ENCODE peak calls at places on chromosomes 6 and 20, in nine cellular contexts. One of them, this sample, is unnamed.
A peak's percentile ranks its signal among the peaks of the same experiment; 100 is the strongest.

GRCh38 chr20:32333181-32333987 is 24.7 kb upstream of the ASXL1 start:
- DNase-seq in GM23338: no peak
- DNase-seq in MM.1S: peak; percentile 70
- DNase-seq in OCI-LY7: no peak
- DNase-seq in GM23248: no peak
- DNase-seq in PC-3: no peak
- DNase-seq in neural progenitor cell: no peak
- DNase-seq in hepatocyte: no peak
- DNase-seq in SK-N-SH: no peak
- DNase-seq in this sample: no peak

GRCh38 chr6:118843685-118844390 is 50.1 kb upstream of the ASF1A start:
- DNase-seq in GM23338: no peak
- DNase-seq in MM.1S: no peak
- DNase-seq in OCI-LY7: no peak
- DNase-seq in GM23248: peak; percentile 32
- DNase-seq in PC-3: no peak
- DNase-seq in neural progenitor cell: no peak
- DNase-seq in hepatocyte: no peak
- DNase-seq in SK-N-SH: no peak
- DNase-seq in this sample: no peak

GRCh38 chr6:106591111-106591825 is 38.0 kb downstream of the RTN4IP1 start:
- DNase-seq in GM23338: no peak
- DNase-seq in MM.1S: no peak
- DNase-seq in OCI-LY7: no peak
- DNase-seq in GM23248: peak; percentile 89
- DNase-seq in PC-3: peak; percentile 77
- DNase-seq in neural progenitor cell: no peak
- DNase-seq in hepatocyte: no peak
- DNase-seq in SK-N-SH: no peak
- DNase-seq in this sample: no peak

GRCh38 chr20:33423141-33423834 is 20.3 kb downstream of the SNTA1 start:
- DNase-seq in GM23338: no peak
- DNase-seq in MM.1S: no peak
- DNase-seq in OCI-LY7: no peak
- DNase-seq in GM23248: peak; percentile 88
- DNase-seq in PC-3: peak; percentile 51
- DNase-seq in neural progenitor cell: no peak
- DNase-seq in hepatocyte: peak; percentile 56
- DNase-seq in SK-N-SH: no peak
- DNase-seq in this sample: no peak

GRCh38 chr20:40897177-40897700 is 131.4 kb upstream of the TOP1 start:
- DNase-seq in GM23338: no peak
- DNase-seq in MM.1S: no peak
- DNase-seq in OCI-LY7: no peak
- DNase-seq in GM23248: peak; percentile 66
- DNase-seq in PC-3: no peak
- DNase-seq in neural progenitor cell: no peak
- DNase-seq in hepatocyte: peak; percentile 19
- DNase-seq in SK-N-SH: peak; percentile 80
- DNase-seq in this sample: no peak

GRCh38 chr6:43247115-43247999 is 4.1 kb downstream of the TTBK1 start:
- DNase-seq in GM23338: peak; percentile 95
- DNase-seq in MM.1S: peak; percentile 84
- DNase-seq in OCI-LY7: peak; percentile 89
- DNase-seq in GM23248: peak; percentile 67
- DNase-seq in PC-3: peak; percentile 67
- DNase-seq in neural progenitor cell: peak; percentile 94
- DNase-seq in hepatocyte: peak; percentile 84
- DNase-seq in SK-N-SH: peak; percentile 96
- DNase-seq in this sample: peak; percentile 24

GRCh38 chr6:160188773-160189172 is 67.2 kb downstream of the SLC22A1 start:
- DNase-seq in GM23338: no peak
- DNase-seq in MM.1S: no peak
- DNase-seq in OCI-LY7: no peak
- DNase-seq in GM23248: peak; percentile 38
- DNase-seq in PC-3: peak; percentile 54
- DNase-seq in neural progenitor cell: no peak
- DNase-seq in hepatocyte: no peak
- DNase-seq in SK-N-SH: no peak
- DNase-seq in this sample: no peak

GRCh38 chr6:2944405-2945068 is 26.8 kb downstream of the SERPINB6 start:
- DNase-seq in GM23338: no peak
- DNase-seq in MM.1S: no peak
- DNase-seq in OCI-LY7: peak; percentile 24
- DNase-seq in GM23248: no peak
- DNase-seq in PC-3: no peak
- DNase-seq in neural progenitor cell: no peak
- DNase-seq in hepatocyte: no peak
- DNase-seq in SK-N-SH: no peak
- DNase-seq in this sample: no peak

GRCh38 chr6:20670750-20671149 is 136.5 kb downstream of the CDKAL1 start:
- DNase-seq in GM23338: no peak
- DNase-seq in MM.1S: no peak
- DNase-seq in OCI-LY7: no peak
- DNase-seq in GM23248: no peak
- DNase-seq in PC-3: no peak
- DNase-seq in neural progenitor cell: no peak
- DNase-seq in hepatocyte: no peak
- DNase-seq in SK-N-SH: no peak
- DNase-seq in this sample: no peak

GRCh38 chr6:15479761-15480160 is 183.1 kb downstream of the DTNBP1 start:
- DNase-seq in GM23338: no peak
- DNase-seq in MM.1S: no peak
- DNase-seq in OCI-LY7: no peak
- DNase-seq in GM23248: peak; percentile 75
- DNase-seq in PC-3: peak; percentile 90
- DNase-seq in neural progenitor cell: no peak
- DNase-seq in hepatocyte: no peak
- DNase-seq in SK-N-SH: no peak
- DNase-seq in this sample: no peak

GRCh38 chr6:133114973-133115372 is 126.2 kb upstream of the EYA4 start:
- DNase-seq in GM23338: no peak
- DNase-seq in MM.1S: no peak
- DNase-seq in OCI-LY7: no peak
- DNase-seq in GM23248: no peak
- DNase-seq in PC-3: no peak
- DNase-seq in neural progenitor cell: no peak
- DNase-seq in hepatocyte: no peak
- DNase-seq in SK-N-SH: no peak
- DNase-seq in this sample: no peak

DNA sequence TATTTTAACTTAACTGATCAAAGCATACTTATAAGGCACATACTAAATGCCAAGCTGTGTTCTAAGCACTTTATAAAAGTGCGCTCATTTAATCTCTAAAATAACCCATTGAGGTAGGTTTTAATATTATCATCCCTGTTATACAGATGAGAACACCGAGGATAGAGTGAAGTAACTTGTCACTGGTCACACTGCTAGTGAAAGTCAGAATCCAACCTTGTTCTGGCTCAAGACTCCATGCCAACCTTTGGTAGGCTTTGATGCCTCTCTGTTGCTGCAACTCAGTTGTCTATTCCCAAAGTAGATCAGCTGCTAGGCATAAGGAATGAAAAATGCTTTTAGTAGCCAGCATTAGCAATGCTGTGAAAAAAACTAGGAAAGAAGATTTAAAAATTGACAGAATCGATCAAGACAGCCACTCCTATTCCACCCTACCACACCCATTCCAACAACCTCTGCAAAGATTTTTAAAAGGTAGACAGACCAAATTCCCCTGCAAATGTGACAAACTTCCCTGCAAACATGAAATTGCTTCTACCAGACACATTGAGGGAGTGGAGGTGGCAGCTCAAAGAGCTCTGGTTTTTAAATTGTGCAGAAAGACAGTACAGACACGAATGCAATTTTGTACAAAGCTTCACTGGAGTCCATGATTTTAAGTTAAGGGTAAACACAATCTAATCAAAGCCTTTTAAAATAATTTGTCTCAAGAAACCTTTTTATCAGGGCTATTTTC is 39.8 kb upstream of the CAP2 start:
- DNase-seq in GM23338: no peak
- DNase-seq in MM.1S: no peak
- DNase-seq in OCI-LY7: no peak
- DNase-seq in GM23248: no peak
- DNase-seq in PC-3: no peak
- DNase-seq in neural progenitor cell: no peak
- DNase-seq in hepatocyte: no peak
- DNase-seq in SK-N-SH: no peak
- DNase-seq in this sample: no peak
- H3K4me1 ChIP-seq in GM23338: no peaks in the 10 kb centered on the region
- H3K4me1 ChIP-seq in MM.1S: no peaks in the 10 kb centered on the region
- H3K4me1 ChIP-seq in OCI-LY7: peaks cover 4% of the 10 kb centered on the region
- H3K4me1 ChIP-seq in GM23248: no peaks in the 10 kb centered on the region
- H3K4me1 ChIP-seq in PC-3: peaks cover 32% of the 10 kb centered on the region
- H3K4me1 ChIP-seq in neural progenitor cell: no peaks in the 10 kb centered on the region
- H3K4me1 ChIP-seq in hepatocyte: no peaks in the 10 kb centered on the region
- H3K4me1 ChIP-seq in SK-N-SH: no peaks in the 10 kb centered on the region
- H3K4me1 ChIP-seq in this sample: peaks cover 57% of the 10 kb centered on the region

GRCh38 chr6:17724341-17724740 is 17.6 kb upstream of the NUP153 start:
- DNase-seq in GM23338: no peak
- DNase-seq in MM.1S: no peak
- DNase-seq in OCI-LY7: no peak
- DNase-seq in GM23248: no peak
- DNase-seq in PC-3: peak; percentile 59
- DNase-seq in neural progenitor cell: no peak
- DNase-seq in hepatocyte: no peak
- DNase-seq in SK-N-SH: no peak
- DNase-seq in this sample: no peak
- TF ChIP-seq EZH2phosphoT487 in GM23338: no peak
- TF ChIP-seq EZH2phosphoT487 in MM.1S: no peak
- TF ChIP-seq EZH2phosphoT487 in OCI-LY7: no peak
- TF ChIP-seq EZH2phosphoT487 in GM23248: no peak
- TF ChIP-seq EZH2phosphoT487 in PC-3: no peak
- TF ChIP-seq EZH2phosphoT487 in neural progenitor cell: no peak
- TF ChIP-seq EZH2phosphoT487 in hepatocyte: no peak
- TF ChIP-seq EZH2phosphoT487 in SK-N-SH: no peak
- TF ChIP-seq EZH2phosphoT487 in this sample: no peak

GRCh38 chr20:57413990-57414389 is 22.8 kb downstream of the RBM38 start:
- DNase-seq in GM23338: no peak
- DNase-seq in MM.1S: no peak
- DNase-seq in OCI-LY7: no peak
- DNase-seq in GM23248: no peak
- DNase-seq in PC-3: no peak
- DNase-seq in neural progenitor cell: no peak
- DNase-seq in hepatocyte: no peak
- DNase-seq in SK-N-SH: no peak
- DNase-seq in this sample: no peak

GRCh38 chr20:57417051-57417689 is 26.0 kb downstream of the RBM38 start:
- DNase-seq in GM23338: no peak
- DNase-seq in MM.1S: no peak
- DNase-seq in OCI-LY7: no peak
- DNase-seq in GM23248: no peak
- DNase-seq in PC-3: no peak
- DNase-seq in neural progenitor cell: no peak
- DNase-seq in hepatocyte: no peak
- DNase-seq in SK-N-SH: no peak
- DNase-seq in this sample: no peak

GRCh38 chr20:57414867-57415592 is 23.8 kb downstream of the RBM38 start:
- DNase-seq in GM23338: no peak
- DNase-seq in MM.1S: no peak
- DNase-seq in OCI-LY7: no peak
- DNase-seq in GM23248: peak; percentile 50
- DNase-seq in PC-3: peak; percentile 34
- DNase-seq in neural progenitor cell: no peak
- DNase-seq in hepatocyte: no peak
- DNase-seq in SK-N-SH: no peak
- DNase-seq in this sample: no peak

GRCh38 chr20:57416296-57417022 is 25.3 kb downstream of the RBM38 start:
- DNase-seq in GM23338: no peak
- DNase-seq in MM.1S: no peak
- DNase-seq in OCI-LY7: no peak
- DNase-seq in GM23248: no peak
- DNase-seq in PC-3: no peak
- DNase-seq in neural progenitor cell: no peak
- DNase-seq in hepatocyte: no peak
- DNase-seq in SK-N-SH: no peak
- DNase-seq in this sample: no peak

GRCh38 chr20:57415791-57416190 is 24.6 kb downstream of the RBM38 start:
- DNase-seq in GM23338: no peak
- DNase-seq in MM.1S: no peak
- DNase-seq in OCI-LY7: no peak
- DNase-seq in GM23248: no peak
- DNase-seq in PC-3: no peak
- DNase-seq in neural progenitor cell: no peak
- DNase-seq in hepatocyte: no peak
- DNase-seq in SK-N-SH: no peak
- DNase-seq in this sample: no peak
- H3K4me1 ChIP-seq in GM23338: no peaks in the 10 kb centered on the region
- H3K4me1 ChIP-seq in MM.1S: peaks cover 14% of the 10 kb centered on the region
- H3K4me1 ChIP-seq in OCI-LY7: no peaks in the 10 kb centered on the region
- H3K4me1 ChIP-seq in GM23248: no peaks in the 10 kb centered on the region
- H3K4me1 ChIP-seq in PC-3: peaks cover 6% of the 10 kb centered on the region
- H3K4me1 ChIP-seq in neural progenitor cell: peaks cover 2% of the 10 kb centered on the region
- H3K4me1 ChIP-seq in hepatocyte: no peaks in the 10 kb centered on the region
- H3K4me1 ChIP-seq in SK-N-SH: no peaks in the 10 kb centered on the region
- H3K4me1 ChIP-seq in this sample: no peaks in the 10 kb centered on the region

GRCh38 chr20:699811-700338 is 24.3 kb upstream of the SCRT2 start:
- DNase-seq in GM23338: peak; percentile 52
- DNase-seq in MM.1S: no peak
- DNase-seq in OCI-LY7: no peak
- DNase-seq in GM23248: no peak
- DNase-seq in PC-3: no peak
- DNase-seq in neural progenitor cell: peak; percentile 55
- DNase-seq in hepatocyte: no peak
- DNase-seq in SK-N-SH: peak; percentile 92
- DNase-seq in this sample: no peak

GRCh38 chr20:697826-698225 is 22.2 kb upstream of the SCRT2 start:
- DNase-seq in GM23338: no peak
- DNase-seq in MM.1S: no peak
- DNase-seq in OCI-LY7: no peak
- DNase-seq in GM23248: no peak
- DNase-seq in PC-3: no peak
- DNase-seq in neural progenitor cell: no peak
- DNase-seq in hepatocyte: no peak
- DNase-seq in SK-N-SH: no peak
- DNase-seq in this sample: no peak

GRCh38 chr20:703010-703409 is 27.4 kb upstream of the SCRT2 start:
- DNase-seq in GM23338: no peak
- DNase-seq in MM.1S: no peak
- DNase-seq in OCI-LY7: no peak
- DNase-seq in GM23248: no peak
- DNase-seq in PC-3: no peak
- DNase-seq in neural progenitor cell: no peak
- DNase-seq in hepatocyte: no peak
- DNase-seq in SK-N-SH: no peak
- DNase-seq in this sample: no peak

GRCh38 chr20:701401-702129 is 26.0 kb upstream of the SCRT2 start:
- DNase-seq in GM23338: no peak
- DNase-seq in MM.1S: no peak
- DNase-seq in OCI-LY7: no peak
- DNase-seq in GM23248: no peak
- DNase-seq in PC-3: no peak
- DNase-seq in neural progenitor cell: no peak
- DNase-seq in hepatocyte: no peak
- DNase-seq in SK-N-SH: no peak
- DNase-seq in this sample: no peak

DNA sequence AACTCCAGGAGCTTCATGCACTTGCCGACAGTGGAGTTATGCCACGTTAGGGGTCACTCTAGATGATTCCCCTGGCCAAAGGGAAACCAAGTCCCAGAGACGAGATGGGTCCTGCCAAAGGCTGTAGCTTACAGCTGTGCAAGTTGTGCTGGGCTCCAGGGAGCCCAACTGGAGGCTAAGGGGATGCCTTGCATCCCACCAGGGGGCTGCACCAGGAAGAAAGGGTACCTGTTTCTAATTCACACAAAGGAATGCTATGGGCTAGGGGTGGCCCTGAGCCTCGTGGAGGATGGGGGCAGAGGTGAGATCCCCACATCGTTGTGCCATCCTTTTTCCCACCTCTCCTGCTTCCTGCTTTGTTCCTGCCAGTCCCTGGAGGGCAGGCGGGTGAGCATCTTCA is 23.7 kb upstream of the SCRT2 start:
- DNase-seq in GM23338: no peak
- DNase-seq in MM.1S: no peak
- DNase-seq in OCI-LY7: no peak
- DNase-seq in GM23248: no peak
- DNase-seq in PC-3: no peak
- DNase-seq in neural progenitor cell: no peak
- DNase-seq in hepatocyte: no peak
- DNase-seq in SK-N-SH: no peak
- DNase-seq in this sample: no peak
- TF ChIP-seq EZH2phosphoT487 in GM23338: no peak
- TF ChIP-seq EZH2phosphoT487 in MM.1S: no peak
- TF ChIP-seq EZH2phosphoT487 in OCI-LY7: no peak
- TF ChIP-seq EZH2phosphoT487 in GM23248: no peak
- TF ChIP-seq EZH2phosphoT487 in PC-3: no peak
- TF ChIP-seq EZH2phosphoT487 in neural progenitor cell: no peak
- TF ChIP-seq EZH2phosphoT487 in hepatocyte: no peak
- TF ChIP-seq EZH2phosphoT487 in SK-N-SH: no peak
- TF ChIP-seq EZH2phosphoT487 in this sample: no peak